ENCODE peak calls at places on chromosomes 5 and 9, in four cellular contexts. J is HepG2, S is GM12878, D is H1. R is an unnamed sample. For H3K27me3 and H3K9me3, the result is how much of the 10 kb centered on the place peaks cover.

GRCh38 chr5:96388186-96388585 is 44.9 kb downstream of the PCSK1 start:
- DNase-seq in S (no peak), J (no peak), D (no peak), R (no peak)

GRCh38 chr9:100101608-100102007 is 2.6 kb downstream of the INVS start:
- DNase-seq in S (no peak), D (no peak), J (no peak), R (no peak)

GRCh38 chr5:150777685-150778084 is 872 bp upstream of the SMIM3 start:
- DNase-seq in J (no peak), D (no peak), S (no peak), R (no peak)

GRCh38 chr9:92154016-92154415 is 38.8 kb upstream of the SPTLC1 start:
- DNase-seq in S (no peak), J (no peak), D (peak), R (no peak)

GRCh38 chr5:38715671-38716070 is 130.1 kb upstream of the OSMR start:
- DNase-seq in J (peak), D (no peak), S (no peak), R (no peak)

GRCh38 chr9:13139641-13140171 is 139.8 kb downstream of the MPDZ start:
- DNase-seq in S (no peak), D (no peak), J (peak), R (peak)

GRCh38 chr9:37239224-37239859 is 119.0 kb downstream of the ZCCHC7 start:
- DNase-seq in J (peak), S (no peak), D (no peak), R (no peak)

GRCh38 chr5:96881511-96882115 is 5.3 kb downstream of the ERAP2 start:
- DNase-seq in J (no peak), S (no peak), D (no peak), R (no peak)

GRCh38 chr9:133715295-133715865 is 22.8 kb downstream of the SARDH start:
- DNase-seq in J (no peak), D (no peak), S (no peak), R (no peak)

GRCh38 chr5:120146787-120147186 is 317.3 kb upstream of the PRR16 start:
- DNase-seq in S (no peak), D (no peak), J (no peak), R (no peak)

GRCh38 chr9:93599571-93600403 is 23.4 kb downstream of the PHF2 start:
- DNase-seq in J (no peak), S (no peak), D (peak), R (no peak)

GRCh38 chr9:132238992-132239391 is 77.1 kb downstream of the NTNG2 start:
- DNase-seq in J (no peak), D (no peak), S (no peak), R (no peak)

GRCh38 chr9:132242621-132243155 is 80.8 kb downstream of the NTNG2 start:
- DNase-seq in J (no peak), S (no peak), D (peak), R (no peak)

GRCh38 chr5:86997501-86997900 is 270.2 kb upstream of the RASA1 start:
- DNase-seq in J (no peak), S (no peak), D (no peak), R (no peak)

GRCh38 chr9:77933019-77933418 is 98.6 kb downstream of the GNAQ start:
- DNase-seq in J (no peak), D (no peak), S (no peak), R (no peak)

GRCh38 chr5:83914199-83914598 is 193.5 kb upstream of the HAPLN1 start:
- DNase-seq in J (no peak), S (no peak), D (no peak), R (no peak)

GRCh38 chr5:88778736-88779135 is 104.2 kb downstream of the MEF2C start:
- DNase-seq in S (no peak), J (no peak), D (no peak), R (no peak)

DNA sequence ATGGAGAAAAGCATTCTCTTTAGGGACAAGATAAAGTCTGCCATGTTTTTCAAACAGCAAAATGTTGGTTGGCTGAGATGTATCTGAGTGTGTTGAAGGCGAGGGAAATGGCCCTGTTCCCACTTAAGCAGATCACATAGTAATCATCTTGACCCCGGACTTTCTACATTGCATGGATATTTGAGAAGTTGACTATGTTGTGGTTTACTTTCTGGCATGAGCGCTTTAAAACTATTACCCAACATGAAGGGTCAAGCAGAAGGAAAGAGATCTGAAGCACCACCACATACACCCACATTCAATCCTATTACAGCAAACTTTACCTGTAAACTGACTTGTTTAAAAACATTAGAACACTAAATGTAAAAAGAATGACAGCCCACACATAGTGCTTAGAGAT is 195.3 kb downstream of the PDE4D start:
- DNase-seq in J (no peak), D (no peak), S (no peak), R (no peak)
- TF ChIP-seq SUZ12 in J (no peak), D (no peak), S (no peak), R (no peak)

DNA sequence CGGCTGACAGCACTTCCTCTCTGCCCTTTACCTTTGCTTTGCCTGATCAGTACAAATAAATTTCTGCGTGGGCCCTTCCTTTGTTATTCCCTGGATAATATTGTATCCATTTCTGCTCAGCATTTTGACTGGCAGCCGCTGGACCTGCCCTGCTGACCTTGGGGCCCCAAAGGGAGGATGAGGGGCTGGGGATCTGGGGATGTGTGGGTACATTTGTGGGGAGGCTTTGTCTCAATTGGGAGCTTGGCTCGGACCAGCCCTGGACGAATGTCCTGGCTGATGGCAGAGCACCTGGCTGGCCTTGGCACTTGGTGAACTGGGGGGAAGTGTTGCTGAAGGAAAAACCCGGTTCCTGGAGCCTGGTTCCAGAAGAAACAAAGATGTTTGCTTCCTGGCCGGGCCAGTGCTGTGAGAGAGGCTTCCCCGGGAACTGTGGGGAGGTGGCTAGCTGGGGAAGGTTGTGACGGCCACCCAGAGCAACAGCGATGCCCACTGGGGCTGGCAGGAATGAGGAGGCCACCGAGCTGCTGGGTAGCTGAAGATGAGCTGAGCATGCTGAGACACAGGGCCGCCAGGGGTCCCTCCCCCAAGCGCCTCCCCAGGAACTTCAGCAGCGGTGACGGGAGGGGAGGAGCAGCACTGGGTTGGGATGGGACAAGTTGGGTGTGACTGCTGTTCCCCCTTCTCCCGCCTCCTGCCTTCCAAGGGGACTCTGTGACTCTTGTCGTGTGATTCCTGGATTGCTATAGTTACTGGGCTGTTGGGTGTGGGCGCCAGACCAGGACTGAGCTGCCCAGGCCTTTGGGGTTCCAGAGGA is 8.4 kb downstream of the LMX1B start:
- DNase-seq in S (no peak), D (peak), J (no peak), R (no peak)
- H3K27me3 ChIP-seq in S (half or more), D (half or more), J (half or more), R (half or more)

GRCh38 chr9:113895526-113895925 is 19.4 kb downstream of the ZNF618 start:
- DNase-seq in J (no peak), D (no peak), S (no peak), R (no peak)
- H3K9me3 ChIP-seq in J (under half), D (under half), S (under half), R (under half)

DNA sequence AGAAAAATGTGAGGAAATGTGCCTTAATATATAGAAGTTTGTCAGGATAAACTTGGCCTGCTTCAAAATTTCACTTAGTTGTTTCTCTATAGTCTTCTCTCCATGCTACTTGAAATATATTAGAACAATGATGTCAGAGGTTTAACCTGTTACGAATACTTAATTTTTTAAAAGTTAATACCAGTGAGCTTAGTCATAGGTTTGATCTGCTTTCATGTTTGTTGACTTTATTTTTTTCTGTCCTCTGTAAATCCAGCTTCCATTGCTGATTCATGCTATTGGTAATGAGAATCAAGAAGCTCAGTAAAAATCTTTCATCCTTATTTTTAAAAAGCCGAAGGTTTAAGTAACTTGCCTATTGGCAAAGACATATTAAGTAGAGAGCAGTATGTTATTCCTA is 27.9 kb downstream of the BDP1 start:
- DNase-seq in J (peak), D (no peak), S (no peak), R (no peak)
- TF ChIP-seq SUZ12 in J (no peak), D (no peak), S (no peak), R (no peak)

GRCh38 chr9:34576943-34577634 is 12.4 kb downstream of the CNTFR start:
- DNase-seq in S (no peak), D (no peak), J (no peak), R (no peak)

GRCh38 chr9:34577635-34578240 is 11.8 kb downstream of the CNTFR start:
- DNase-seq in J (no peak), D (no peak), S (no peak), R (no peak)

GRCh38 chr9:34578241-34579096 is 11.1 kb downstream of the CNTFR start:
- DNase-seq in J (no peak), D (peak), S (no peak), R (no peak)

GRCh38 chr9:34575775-34576592 is 13.5 kb downstream of the CNTFR start:
- DNase-seq in J (no peak), D (no peak), S (no peak), R (no peak)

DNA sequence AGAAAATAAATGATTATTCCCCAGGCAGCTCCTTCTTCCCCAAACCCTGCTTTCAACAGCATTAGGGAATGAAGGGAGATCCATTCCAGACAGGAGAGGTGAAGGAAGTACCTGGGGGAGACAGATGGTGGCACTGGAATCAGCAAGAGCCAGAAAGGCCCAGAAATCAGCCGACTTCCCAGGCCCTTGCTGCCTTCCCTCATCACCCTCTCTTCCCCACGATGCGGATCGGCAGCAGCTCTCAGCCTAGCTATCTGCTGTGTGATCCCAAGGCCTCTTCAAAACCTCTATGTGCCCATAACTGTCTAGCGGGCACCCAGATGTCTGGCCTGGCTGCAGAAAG is 13.0 kb downstream of the CNTFR start:
- DNase-seq in D (no peak), J (no peak), S (no peak), R (no peak)
- H3K27me3 ChIP-seq in D (under half), J (half or more), S (under half), R (under half)

GRCh38 chr5:169850407-169850806 is 129.9 kb downstream of the INSYN2B start:
- DNase-seq in J (no peak), S (no peak), D (no peak), R (no peak)

GRCh38 chr5:169848792-169849191 is 131.5 kb downstream of the INSYN2B start:
- DNase-seq in S (no peak), J (no peak), D (no peak), R (no peak)

GRCh38 chr5:169847519-169847918 is 132.8 kb downstream of the INSYN2B start:
- DNase-seq in J (no peak), D (no peak), S (no peak), R (no peak)

GRCh38 chr5:169848271-169848670 is 132.0 kb downstream of the INSYN2B start:
- DNase-seq in S (no peak), J (no peak), D (no peak), R (no peak)
- H3K9me3 ChIP-seq in S (under half), J (under half), D (under half), R (under half)

DNA sequence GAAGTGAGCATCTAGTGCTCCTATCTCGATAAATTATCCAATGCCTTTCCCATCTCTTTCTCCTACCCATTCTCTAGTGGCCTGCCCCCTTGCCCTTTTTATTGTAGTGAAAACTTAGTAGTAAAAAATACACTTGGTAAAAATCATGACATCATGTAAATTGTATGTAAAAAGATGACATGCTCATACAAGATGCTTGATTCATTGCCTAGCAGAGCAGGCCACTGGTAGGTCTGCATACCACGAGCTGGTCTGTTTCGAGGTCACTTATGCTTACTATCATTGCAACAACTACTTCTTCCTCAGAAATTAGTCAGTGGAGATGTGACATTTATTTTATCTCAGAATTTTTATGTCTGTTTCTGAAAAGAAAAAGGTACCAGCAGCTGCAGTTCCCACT is 177.3 kb downstream of the C9orf152 start:
- DNase-seq in D (no peak), S (no peak), J (no peak), R (no peak)
- TF ChIP-seq SUZ12 in D (no peak), S (no peak), J (no peak), R (no peak)

DNA sequence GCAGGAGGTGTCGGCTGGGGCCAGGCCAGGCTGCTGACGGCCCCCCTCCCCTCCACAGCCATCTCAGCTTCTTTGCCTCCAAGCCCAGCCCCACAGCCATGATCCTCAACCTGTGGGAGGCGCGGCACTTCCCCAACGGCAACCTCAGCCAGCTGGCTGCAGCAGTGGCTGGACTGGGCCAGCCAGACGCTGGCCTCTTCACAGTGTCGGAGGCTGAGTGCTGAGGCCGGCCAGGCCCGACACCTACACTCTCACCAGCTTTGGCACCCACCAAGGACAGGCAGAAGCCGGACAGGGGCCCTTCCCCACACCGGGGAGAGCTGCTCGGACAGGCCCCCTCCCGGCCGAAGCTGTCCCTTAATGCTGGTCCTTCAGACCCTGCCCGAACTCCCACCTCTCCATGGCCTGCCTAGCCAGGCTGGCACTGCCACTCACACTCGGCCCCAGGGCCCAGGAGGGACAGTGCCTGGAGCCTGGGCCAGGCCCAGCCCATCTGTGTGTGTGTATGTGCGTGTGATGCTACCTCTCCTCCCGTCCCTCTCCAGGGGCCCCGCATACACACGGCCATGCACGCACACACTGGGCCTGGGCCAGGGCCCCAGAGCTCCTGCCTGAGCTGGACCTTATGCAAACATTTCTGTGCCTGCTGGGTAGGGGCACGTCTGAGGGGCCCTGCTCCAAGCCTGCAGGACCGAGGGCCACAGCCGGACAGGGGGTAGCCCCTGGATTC is 19.3 kb downstream of the HK3 start:
- DNase-seq in S (no peak), J (no peak), D (no peak), R (no peak)
- H3K27me3 ChIP-seq in S (under half), J (half or more), D (under half), R (under half)

GRCh38 chr5:131928957-131929356 is 16.5 kb downstream of the MEIKIN start:
- DNase-seq in J (no peak), S (no peak), D (no peak), R (no peak)

GRCh38 chr5:131926168-131926567 is 19.3 kb downstream of the MEIKIN start:
- DNase-seq in S (no peak), J (no peak), D (no peak), R (no peak)
- H3K9me3 ChIP-seq in S (under half), J (under half), D (under half), R (under half)

GRCh38 chr9:136776947-136777346 is 12.6 kb upstream of the LCN15 start:
- DNase-seq in J (no peak), D (no peak), S (no peak), R (no peak)

GRCh38 chr9:136771907-136772306 is 7.6 kb upstream of the LCN15 start:
- DNase-seq in S (no peak), J (no peak), D (no peak), R (no peak)

GRCh38 chr9:136775191-136775590 is 10.9 kb upstream of the LCN15 start:
- DNase-seq in S (no peak), D (no peak), J (no peak), R (no peak)

GRCh38 chr9:136774416-136775045 is 10.2 kb upstream of the LCN15 start:
- DNase-seq in S (no peak), J (no peak), D (no peak), R (no peak)

GRCh38 chr9:136773386-136774044 is 9.2 kb upstream of the LCN15 start:
- DNase-seq in J (peak), S (no peak), D (peak), R (peak)
- TF ChIP-seq SUZ12 in J (peak), S (no peak), D (no peak), R (no peak)